ENCODE peak calls at places on chromosome 13, in ten cellular contexts. X, W, U, G, J, F, B, T, Y and K are unnamed samples.

GRCh38 chr13:89627991-89628390 is 1719.5 kb upstream of the MIR17HG start:
- DNase-seq in G (no peak), F (peak), Y (no peak), J (no peak), W (no peak), T (peak), X (peak), U (no peak), B (no peak), K (peak)

GRCh38 chr13:101576452-101576851 is 124.0 kb downstream of the ITGBL1 start:
- DNase-seq in J (no peak), X (peak), Y (no peak), F (peak), B (peak), T (peak), G (peak), U (no peak), W (no peak), K (peak)

GRCh38 chr13:40074338-40074737 is 418.9 kb downstream of the COG6 start:
- DNase-seq in Y (no peak), F (no peak), X (peak), U (no peak), J (no peak), B (no peak), W (no peak), G (no peak), T (no peak), K (no peak)

GRCh38 chr13:88031980-88032562 is 360.9 kb downstream of the SLITRK5 start:
- DNase-seq in U (no peak), F (peak), T (peak), B (no peak), J (no peak), G (peak), X (peak), W (no peak), Y (no peak), K (peak)

GRCh38 chr13:36685912-36686311 is 12.1 kb downstream of the SERTM1 start:
- DNase-seq in W (no peak), U (no peak), B (no peak), T (peak), Y (no peak), X (peak), J (no peak), G (no peak), F (peak), K (peak)

GRCh38 chr13:19984430-19985218 is 26.1 kb downstream of the ZMYM2 start:
- DNase-seq in J (no peak), T (peak), B (no peak), X (peak), Y (peak), U (no peak), G (peak), F (peak), W (no peak), K (peak)

GRCh38 chr13:74675185-74675584 is 541.0 kb upstream of the KLF12 start:
- DNase-seq in T (peak), J (no peak), B (no peak), W (no peak), Y (no peak), F (peak), X (peak), G (no peak), U (no peak), K (peak)

GRCh38 chr13:43994999-43995859 is 115.5 kb downstream of the LACC1 start:
- DNase-seq in G (no peak), F (no peak), J (peak), Y (no peak), U (no peak), W (no peak), X (no peak), T (no peak), B (no peak), K (no peak)

GRCh38 chr13:77883328-77883727 is 35.3 kb downstream of the EDNRB start:
- DNase-seq in F (no peak), U (no peak), X (no peak), W (no peak), T (no peak), Y (no peak), G (no peak), B (no peak), J (no peak), K (no peak)

GRCh38 chr13:25738342-25738771 is 313.5 kb downstream of the SHISA2 start:
- DNase-seq in Y (peak), J (no peak), B (no peak), W (no peak), X (peak), G (peak), U (no peak), F (peak), T (no peak), K (peak)

GRCh38 chr13:100040196-100040595 is 48.7 kb upstream of the PCCA start:
- DNase-seq in B (no peak), J (no peak), G (no peak), W (no peak), F (peak), U (no peak), T (no peak), X (no peak), Y (no peak), K (no peak)

GRCh38 chr13:53901593-53901992 is 873.0 kb downstream of the OLFM4 start:
- DNase-seq in X (no peak), G (no peak), T (no peak), B (no peak), W (no peak), Y (no peak), U (no peak), F (no peak), J (no peak), K (no peak)

GRCh38 chr13:40776681-40777165 is 5.7 kb upstream of the MRPS31 start:
- DNase-seq in U (no peak), X (peak), W (peak), T (peak), Y (peak), B (no peak), G (no peak), J (no peak), F (peak), K (peak)

GRCh38 chr13:24827799-24828198 is 63.8 kb downstream of the RNF17 start:
- DNase-seq in Y (no peak), G (no peak), J (no peak), W (no peak), F (no peak), T (no peak), B (no peak), U (no peak), X (no peak), K (peak)

GRCh38 chr13:109700176-109700575 is 86.2 kb downstream of the IRS2 start:
- DNase-seq in J (peak), B (peak), G (peak), W (no peak), Y (no peak), T (peak), X (peak), U (peak), F (peak), K (peak)

GRCh38 chr13:64798422-64798821 is 2431.7 kb downstream of the PCDH9 start:
- DNase-seq in W (no peak), T (no peak), G (no peak), F (no peak), Y (no peak), U (no peak), X (no peak), B (no peak), J (no peak), K (no peak)

GRCh38 chr13:71674776-71675352 is 192.1 kb downstream of the DACH1 start:
- DNase-seq in B (no peak), T (no peak), X (no peak), F (no peak), G (no peak), Y (no peak), U (no peak), J (no peak), W (no peak), K (no peak)
- TF ChIP-seq CTCF in B (peak), T (peak), X (no peak), F (peak), G (peak), Y (peak), U (peak), J (no peak), W (peak), K (no peak)

DNA sequence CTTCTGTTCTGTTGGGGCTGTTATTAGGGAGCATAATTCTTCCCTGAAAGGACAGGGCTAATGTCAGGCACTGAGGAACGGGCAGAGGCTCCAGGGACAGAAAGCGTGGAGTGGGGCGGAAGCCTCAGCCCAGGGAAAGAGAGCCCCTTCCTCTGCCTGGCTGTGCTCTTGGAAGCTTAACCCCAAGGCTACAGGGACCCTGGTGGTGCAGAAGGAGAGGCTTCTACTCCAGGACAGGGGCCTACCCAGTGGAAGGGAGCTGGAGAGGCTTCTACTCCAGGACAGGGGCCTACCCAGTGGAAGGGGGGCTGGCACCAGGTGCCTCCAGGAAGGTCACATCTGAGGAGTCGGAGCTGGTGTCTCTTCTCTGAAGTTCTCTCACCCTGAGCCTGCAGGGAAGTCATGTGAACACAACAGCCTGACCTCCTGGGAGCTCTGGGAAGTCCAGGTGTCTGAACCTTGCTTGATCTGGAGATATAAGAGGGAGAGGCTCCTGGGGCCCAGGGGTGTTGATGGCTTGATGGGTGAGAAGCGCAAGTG is 159.5 kb upstream of the SOX1 start:
- DNase-seq in B (no peak), G (no peak), J (no peak), T (no peak), U (no peak), F (no peak), X (no peak), Y (no peak), W (no peak), K (no peak)
- TF ChIP-seq CTCF in B (no peak), G (no peak), J (no peak), T (no peak), U (no peak), F (no peak), X (no peak), Y (no peak), W (no peak), K (no peak)

DNA sequence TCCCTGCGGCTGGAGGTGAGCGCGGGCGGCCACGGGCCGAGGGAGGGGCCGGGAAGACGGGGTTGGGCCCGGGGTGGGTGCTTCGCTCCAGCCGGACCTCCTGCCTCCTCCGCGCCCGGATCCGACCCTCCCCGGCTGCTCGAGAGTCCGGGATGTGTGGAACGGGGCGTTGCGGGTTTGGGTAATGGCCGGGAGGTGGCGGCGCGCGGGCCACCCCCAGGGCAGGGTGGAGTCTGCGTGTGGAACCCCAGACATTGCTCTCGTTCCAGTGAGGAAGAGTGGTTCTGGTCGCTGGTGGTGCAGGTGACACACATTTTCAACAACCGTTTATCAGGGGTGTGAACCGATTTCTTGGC is 38.8 kb downstream of the ARHGEF7 start:
- DNase-seq in T (peak), J (peak), G (no peak), W (no peak), Y (peak), X (no peak), U (no peak), F (no peak), B (peak), K (no peak)
- TF ChIP-seq CTCF in T (peak), J (peak), G (no peak), W (peak), Y (peak), X (no peak), U (no peak), F (no peak), B (peak), K (no peak)

GRCh38 chr13:72781461-72782439 is at the start of the genes DIS3 and PIBF1:
- DNase-seq in T (peak), Y (peak), F (peak), B (peak), X (peak), J (peak), W (peak), U (peak), G (peak), K (peak)
- TF ChIP-seq CTCF in T (no peak), Y (peak), F (no peak), B (no peak), X (no peak), J (no peak), W (peak), U (no peak), G (peak), K (peak)

GRCh38 chr13:84571264-84571663 is 689.0 kb upstream of the SLITRK1 start:
- DNase-seq in U (no peak), W (no peak), X (no peak), T (no peak), J (no peak), G (no peak), Y (no peak), B (no peak), F (no peak), K (no peak)
- TF ChIP-seq CTCF in U (no peak), W (no peak), X (no peak), T (no peak), J (no peak), G (no peak), Y (peak), B (no peak), F (no peak), K (peak)